ENCODE peak calls at places on chromosomes 5 and 9, in six cellular contexts. One of them, this sample, is unnamed.

GRCh38 chr5:39623291-39623865 is 198.6 kb upstream of the DAB2 start:
- DNase-seq in heart left ventricle: no peak
- DNase-seq in esophagus muscularis mucosa: no peak
- DNase-seq in stomach: no peak
- DNase-seq in colonic mucosa: no peak
- DNase-seq in IMR-90: no peak
- DNase-seq in this sample: no peak

GRCh38 chr9:132424857-132425702 is 15.1 kb downstream of the CFAP77 start:
- DNase-seq in heart left ventricle: no peak
- DNase-seq in esophagus muscularis mucosa: no peak
- DNase-seq in IMR-90: no peak
- DNase-seq in stomach: no peak
- DNase-seq in colonic mucosa: no peak
- DNase-seq in this sample: no peak

GRCh38 chr5:112878760-112879159 is 17.7 kb downstream of the SRP19 start:
- DNase-seq in heart left ventricle: no peak
- DNase-seq in IMR-90: peak; percentile 46
- DNase-seq in stomach: no peak
- DNase-seq in colonic mucosa: no peak
- DNase-seq in esophagus muscularis mucosa: no peak
- DNase-seq in this sample: no peak

GRCh38 chr5:96781031-96781733 is 26.6 kb downstream of the ERAP1 start:
- DNase-seq in colonic mucosa: no peak
- DNase-seq in stomach: no peak
- DNase-seq in esophagus muscularis mucosa: no peak
- DNase-seq in heart left ventricle: no peak
- DNase-seq in IMR-90: peak; percentile 49
- DNase-seq in this sample: peak; percentile 66

GRCh38 chr5:139955616-139956283 is 87.3 kb downstream of the NRG2 start:
- DNase-seq in colonic mucosa: no peak
- DNase-seq in heart left ventricle: no peak
- DNase-seq in stomach: no peak
- DNase-seq in IMR-90: no peak
- DNase-seq in esophagus muscularis mucosa: peak; percentile 80
- DNase-seq in this sample: no peak

GRCh38 chr5:61809651-61810050 is 477.6 kb downstream of the ZSWIM6 start:
- DNase-seq in IMR-90: no peak
- DNase-seq in colonic mucosa: no peak
- DNase-seq in heart left ventricle: no peak
- DNase-seq in stomach: peak; percentile 55
- DNase-seq in esophagus muscularis mucosa: peak; percentile 88
- DNase-seq in this sample: no peak

GRCh38 chr9:15370496-15371464 is 51.9 kb upstream of the SNAPC3 start:
- DNase-seq in IMR-90: no peak
- DNase-seq in heart left ventricle: no peak
- DNase-seq in stomach: no peak
- DNase-seq in colonic mucosa: no peak
- DNase-seq in esophagus muscularis mucosa: peak; percentile 42
- DNase-seq in this sample: no peak

GRCh38 chr9:120363697-120364096 is 216.3 kb downstream of the CDK5RAP2 start:
- DNase-seq in colonic mucosa: no peak
- DNase-seq in stomach: no peak
- DNase-seq in IMR-90: no peak
- DNase-seq in heart left ventricle: no peak
- DNase-seq in esophagus muscularis mucosa: no peak
- DNase-seq in this sample: no peak

GRCh38 chr5:59893436-59894227 is at the start of gene PDE4D:
- DNase-seq in colonic mucosa: peak; percentile 25
- DNase-seq in IMR-90: peak; percentile 38
- DNase-seq in stomach: peak; percentile 63
- DNase-seq in heart left ventricle: peak; percentile 53
- DNase-seq in esophagus muscularis mucosa: no peak
- DNase-seq in this sample: peak; percentile 57

GRCh38 chr5:126280343-126280742 is 142.9 kb upstream of the GRAMD2B start:
- DNase-seq in heart left ventricle: peak; percentile 27
- DNase-seq in esophagus muscularis mucosa: no peak
- DNase-seq in IMR-90: no peak
- DNase-seq in stomach: no peak
- DNase-seq in colonic mucosa: no peak
- DNase-seq in this sample: no peak

GRCh38 chr5:151569132-151570046 is 21.7 kb downstream of the FAT2 start:
- DNase-seq in stomach: no peak
- DNase-seq in esophagus muscularis mucosa: no peak
- DNase-seq in heart left ventricle: peak; percentile 44
- DNase-seq in IMR-90: no peak
- DNase-seq in colonic mucosa: no peak
- DNase-seq in this sample: no peak

GRCh38 chr5:151684690-151685361 is 1.9 kb downstream of the SPARC start:
- DNase-seq in heart left ventricle: peak; percentile 52
- DNase-seq in colonic mucosa: peak; percentile 34
- DNase-seq in stomach: no peak
- DNase-seq in esophagus muscularis mucosa: no peak
- DNase-seq in IMR-90: peak; percentile 97
- DNase-seq in this sample: peak; percentile 89

GRCh38 chr5:169629847-169630548 is 7.1 kb upstream of the DOCK2 start:
- DNase-seq in heart left ventricle: no peak
- DNase-seq in stomach: no peak
- DNase-seq in esophagus muscularis mucosa: no peak
- DNase-seq in IMR-90: peak; percentile 90
- DNase-seq in colonic mucosa: no peak
- DNase-seq in this sample: peak; percentile 93

GRCh38 chr9:20111173-20111843 is 322.5 kb upstream of the SLC24A2 start:
- DNase-seq in stomach: no peak
- DNase-seq in esophagus muscularis mucosa: no peak
- DNase-seq in IMR-90: no peak
- DNase-seq in colonic mucosa: no peak
- DNase-seq in heart left ventricle: no peak
- DNase-seq in this sample: no peak

GRCh38 chr9:108997112-108997511 is 16.2 kb downstream of the CTNNAL1 start:
- DNase-seq in colonic mucosa: no peak
- DNase-seq in stomach: no peak
- DNase-seq in esophagus muscularis mucosa: no peak
- DNase-seq in heart left ventricle: no peak
- DNase-seq in IMR-90: no peak
- DNase-seq in this sample: no peak

GRCh38 chr5:88941581-88941980 is 58.6 kb upstream of the MEF2C start:
- DNase-seq in IMR-90: no peak
- DNase-seq in heart left ventricle: no peak
- DNase-seq in stomach: no peak
- DNase-seq in esophagus muscularis mucosa: no peak
- DNase-seq in colonic mucosa: no peak
- DNase-seq in this sample: no peak

GRCh38 chr5:169688106-169688505 is 51.0 kb downstream of the DOCK2 start:
- DNase-seq in heart left ventricle: no peak
- DNase-seq in stomach: no peak
- DNase-seq in IMR-90: no peak
- DNase-seq in esophagus muscularis mucosa: no peak
- DNase-seq in colonic mucosa: no peak
- DNase-seq in this sample: no peak

GRCh38 chr5:79021753-79022152 is 36.6 kb upstream of the ARSB start:
- DNase-seq in esophagus muscularis mucosa: no peak
- DNase-seq in colonic mucosa: no peak
- DNase-seq in IMR-90: no peak
- DNase-seq in stomach: no peak
- DNase-seq in heart left ventricle: no peak
- DNase-seq in this sample: no peak

GRCh38 chr9:137734181-137734580 is 115.4 kb downstream of the EHMT1 start:
- DNase-seq in heart left ventricle: no peak
- DNase-seq in colonic mucosa: no peak
- DNase-seq in esophagus muscularis mucosa: no peak
- DNase-seq in IMR-90: no peak
- DNase-seq in stomach: no peak
- DNase-seq in this sample: no peak
- H3K9me3 ChIP-seq in heart left ventricle: peaks cover 6% of the 10 kb centered on the region
- H3K9me3 ChIP-seq in colonic mucosa: no peaks in the 10 kb centered on the region
- H3K9me3 ChIP-seq in esophagus muscularis mucosa: no peaks in the 10 kb centered on the region
- H3K9me3 ChIP-seq in IMR-90: peaks cover 6% of the 10 kb centered on the region
- H3K9me3 ChIP-seq in stomach: no peaks in the 10 kb centered on the region
- H3K9me3 ChIP-seq in this sample: no peaks in the 10 kb centered on the region

DNA sequence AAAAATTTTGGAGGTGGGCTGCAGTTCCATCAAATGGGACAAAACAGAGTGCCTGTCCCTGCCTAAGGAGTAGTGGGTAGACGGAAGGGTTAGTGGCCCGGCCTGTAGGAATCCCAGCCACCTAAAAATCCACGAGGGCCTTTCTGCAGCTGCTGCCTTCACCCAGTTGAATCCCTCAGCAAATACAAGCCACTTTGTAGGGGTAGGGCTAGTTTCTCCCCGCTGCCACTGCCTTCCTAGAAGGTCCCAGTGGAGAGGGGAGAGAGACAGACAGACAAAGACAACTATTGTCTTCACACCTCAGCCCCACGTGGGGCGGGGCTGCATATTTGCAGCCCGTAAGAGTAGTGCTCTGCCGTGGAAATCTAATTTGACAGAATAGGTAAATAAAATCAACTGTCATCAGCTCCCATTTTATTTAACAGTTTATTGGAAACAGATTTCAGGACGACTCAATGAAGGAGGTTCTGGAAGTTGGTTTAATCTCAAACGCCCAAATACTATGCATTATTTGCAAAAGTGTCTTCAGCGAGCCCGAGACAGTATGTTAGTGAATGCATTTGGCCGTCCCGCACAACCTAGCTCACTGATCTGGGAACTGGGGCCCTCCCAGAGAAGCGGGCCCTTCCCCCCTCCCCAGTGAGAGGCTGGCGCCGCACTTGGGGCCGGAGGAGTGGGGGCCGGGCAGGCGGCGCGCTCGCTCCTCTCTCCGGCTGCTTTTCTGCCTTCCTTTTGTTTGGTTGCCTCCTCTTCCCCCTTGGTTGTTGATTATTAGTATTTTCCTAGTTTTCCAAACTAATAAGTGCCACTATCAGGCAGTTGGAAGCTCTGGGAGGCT is 67.7 kb upstream of the TBCA start:
- DNase-seq in esophagus muscularis mucosa: peak; percentile 89
- DNase-seq in heart left ventricle: no peak
- DNase-seq in stomach: no peak
- DNase-seq in IMR-90: no peak
- DNase-seq in colonic mucosa: no peak
- DNase-seq in this sample: no peak
- H3K4me3 ChIP-seq in esophagus muscularis mucosa: peak overlapping the region; percentile 62
- H3K4me3 ChIP-seq in heart left ventricle: peak overlapping the region; percentile 64
- H3K4me3 ChIP-seq in stomach: peak overlapping the region; percentile 52
- H3K4me3 ChIP-seq in IMR-90: peak overlapping the region; percentile 38
- H3K4me3 ChIP-seq in colonic mucosa: peak overlapping the region; percentile 17
- H3K4me3 ChIP-seq in this sample: no peak overlapping the region

DNA sequence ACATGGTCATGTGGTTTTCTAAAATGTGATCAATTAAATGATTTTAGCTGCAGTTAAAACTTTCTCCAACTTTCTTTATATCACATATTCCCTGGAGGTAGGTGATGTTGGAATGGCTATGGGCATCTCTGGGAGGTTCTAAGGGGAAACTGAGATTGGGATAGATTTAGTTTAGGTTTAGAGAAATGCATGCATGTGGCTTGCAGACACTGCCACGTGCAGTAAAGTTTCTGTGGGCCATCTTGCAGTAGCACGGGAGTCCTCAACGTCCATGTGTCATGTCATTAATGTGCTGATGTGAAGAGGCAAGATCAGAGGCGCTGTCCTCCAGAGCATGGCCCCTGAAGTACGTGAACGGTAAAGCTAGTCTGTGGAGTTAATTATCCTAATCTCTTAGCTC is 532.7 kb downstream of the SEMA5A start:
- DNase-seq in colonic mucosa: no peak
- DNase-seq in esophagus muscularis mucosa: no peak
- DNase-seq in heart left ventricle: no peak
- DNase-seq in stomach: no peak
- DNase-seq in IMR-90: no peak
- DNase-seq in this sample: no peak
- H3K9me3 ChIP-seq in colonic mucosa: no peaks in the 10 kb centered on the region
- H3K9me3 ChIP-seq in esophagus muscularis mucosa: no peaks in the 10 kb centered on the region
- H3K9me3 ChIP-seq in heart left ventricle: no peaks in the 10 kb centered on the region
- H3K9me3 ChIP-seq in stomach: no peaks in the 10 kb centered on the region
- H3K9me3 ChIP-seq in IMR-90: no peaks in the 10 kb centered on the region
- H3K9me3 ChIP-seq in this sample: peaks cover 2% of the 10 kb centered on the region

GRCh38 chr5:35478856-35479682 is 138.6 kb upstream of the SPEF2 start:
- DNase-seq in IMR-90: peak; percentile 39
- DNase-seq in colonic mucosa: no peak
- DNase-seq in heart left ventricle: no peak
- DNase-seq in stomach: no peak
- DNase-seq in esophagus muscularis mucosa: no peak
- DNase-seq in this sample: no peak
- H3K4me3 ChIP-seq in IMR-90: peak overlapping the region; percentile 63
- H3K4me3 ChIP-seq in colonic mucosa: no peak overlapping the region
- H3K4me3 ChIP-seq in heart left ventricle: peak overlapping the region; percentile 57
- H3K4me3 ChIP-seq in stomach: no peak overlapping the region
- H3K4me3 ChIP-seq in esophagus muscularis mucosa: peak overlapping the region; percentile 16
- H3K4me3 ChIP-seq in this sample: peak overlapping the region; percentile 48

DNA sequence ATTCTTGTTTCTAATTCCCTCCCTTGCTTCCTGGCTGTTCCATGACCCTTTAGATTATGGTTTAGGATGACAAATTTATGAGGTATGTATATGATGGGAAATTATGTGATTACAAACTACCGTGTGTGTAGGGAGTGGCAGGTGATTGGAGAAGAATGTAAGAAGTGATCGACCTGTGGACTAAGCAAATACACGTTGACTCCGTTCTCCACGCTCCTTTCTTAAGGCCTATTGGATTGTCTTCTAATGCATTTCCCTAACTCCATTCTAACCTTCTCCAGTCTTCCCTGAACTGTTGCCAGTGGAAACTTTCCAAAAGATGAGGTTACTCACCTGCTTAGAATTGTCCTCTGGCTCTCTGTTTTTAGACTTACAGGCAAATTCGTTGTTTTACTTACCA is 36.6 kb downstream of the MVB12B start:
- DNase-seq in esophagus muscularis mucosa: no peak
- DNase-seq in stomach: no peak
- DNase-seq in colonic mucosa: peak; percentile 53
- DNase-seq in heart left ventricle: no peak
- DNase-seq in IMR-90: no peak
- DNase-seq in this sample: no peak
- H3K9me3 ChIP-seq in esophagus muscularis mucosa: peaks cover 4% of the 10 kb centered on the region
- H3K9me3 ChIP-seq in stomach: peaks cover 17% of the 10 kb centered on the region
- H3K9me3 ChIP-seq in colonic mucosa: no peaks in the 10 kb centered on the region
- H3K9me3 ChIP-seq in heart left ventricle: peaks cover 9% of the 10 kb centered on the region
- H3K9me3 ChIP-seq in IMR-90: peaks cover 4% of the 10 kb centered on the region
- H3K9me3 ChIP-seq in this sample: peaks cover 26% of the 10 kb centered on the region

DNA sequence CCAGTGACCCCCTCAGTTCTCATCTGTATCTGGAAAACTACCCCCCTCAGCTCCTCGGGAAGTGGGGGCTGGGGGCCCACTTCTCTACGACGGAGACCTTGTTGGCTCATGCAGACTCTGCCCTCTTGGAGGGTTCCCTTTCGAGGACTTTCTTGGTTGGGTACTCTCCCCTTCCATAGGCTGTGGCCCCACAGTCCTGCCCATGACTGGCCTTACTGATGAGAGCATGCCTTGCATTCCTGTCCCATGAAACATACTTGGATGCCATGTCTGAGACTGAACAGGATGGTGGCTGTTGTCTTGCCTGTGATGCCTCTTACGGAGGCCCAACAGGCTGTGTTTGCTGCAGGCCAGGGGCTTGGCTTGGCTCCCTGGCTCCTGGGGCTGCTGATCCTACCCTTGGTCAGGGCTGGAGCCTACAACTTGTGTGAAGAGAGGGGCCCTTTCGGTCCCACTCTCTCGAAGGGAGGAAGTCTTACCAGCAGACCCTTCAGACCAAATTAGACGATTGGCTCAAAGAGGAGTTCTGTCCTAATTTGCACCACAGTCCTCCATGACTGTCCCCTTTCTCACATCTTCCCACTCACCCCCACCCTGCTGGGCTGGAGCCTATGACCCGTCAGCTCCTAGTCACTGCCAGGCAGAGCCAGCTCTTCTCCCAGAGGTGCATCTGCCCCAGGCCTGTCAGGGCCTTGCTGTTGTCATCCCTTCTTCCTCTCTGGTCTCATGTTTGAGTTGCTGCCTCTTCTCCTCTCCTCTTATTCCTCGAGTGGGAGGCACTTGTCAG is 109.9 kb downstream of the CACNA1B start:
- DNase-seq in stomach: no peak
- DNase-seq in colonic mucosa: no peak
- DNase-seq in heart left ventricle: no peak
- DNase-seq in esophagus muscularis mucosa: no peak
- DNase-seq in IMR-90: no peak
- DNase-seq in this sample: peak; percentile 31
- H3K4me3 ChIP-seq in stomach: no peak overlapping the region
- H3K4me3 ChIP-seq in colonic mucosa: no peak overlapping the region
- H3K4me3 ChIP-seq in heart left ventricle: no peak overlapping the region
- H3K4me3 ChIP-seq in esophagus muscularis mucosa: no peak overlapping the region
- H3K4me3 ChIP-seq in IMR-90: no peak overlapping the region
- H3K4me3 ChIP-seq in this sample: no peak overlapping the region

This sample was measured in MG63.